ENCODE peak calls at places on chromosomes 11 and 22, in four cellular contexts. G is C1 segment of cervical spinal cord, L is Calu3, T is hypothalamus. U is an unnamed sample.

GRCh38 chr22:21568207-21569075 is 927 bp downstream of the UBE2L3 start:
- DNase-seq in G (no peak), L (peak), T (no peak), U (no peak)

GRCh38 chr22:31347251-31348008 is 1.3 kb upstream of the PATZ1 start:
- DNase-seq in G (peak), L (peak), T (peak), U (peak)

GRCh38 chr11:47161890-47162289 is 14.8 kb downstream of the ARFGAP2 start:
- DNase-seq in G (no peak), L (no peak), T (no peak), U (no peak)

GRCh38 chr11:10441652-10442503 is 13.2 kb upstream of the AMPD3 start:
- DNase-seq in G (no peak), L (no peak), T (no peak), U (no peak)

GRCh38 chr11:75400110-75400865 is 970 bp downstream of the RPS3 start:
- DNase-seq in G (peak), L (no peak), T (no peak), U (no peak)

GRCh38 chr11:27717377-27717776 is 17.1 kb upstream of the BDNF start:
- DNase-seq in G (no peak), L (no peak), T (no peak), U (peak)

GRCh38 chr22:35923026-35923425 is 105.6 kb downstream of the RBFOX2 start:
- DNase-seq in G (no peak), L (no peak), T (no peak), U (no peak)

GRCh38 chr22:46678003-46678657 is 57.9 kb downstream of the GRAMD4 start:
- DNase-seq in G (no peak), L (no peak), T (no peak), U (no peak)

GRCh38 chr22:44331881-44332714 is 19.3 kb upstream of the SHISAL1 start:
- DNase-seq in G (no peak), L (no peak), T (no peak), U (no peak)

GRCh38 chr22:44068422-44069191 is 44.5 kb downstream of the PARVB start:
- DNase-seq in G (peak), L (no peak), T (no peak), U (no peak)

GRCh38 chr11:113628912-113629311 is 77.2 kb downstream of the TMPRSS5 start:
- DNase-seq in G (no peak), L (no peak), T (no peak), U (peak)

GRCh38 chr11:70473873-70474690 is 75.8 kb downstream of the CTTN start:
- DNase-seq in G (no peak), L (no peak), T (no peak), U (no peak)

GRCh38 chr22:19193879-19194278 is 15.3 kb upstream of the SLC25A1 start:
- DNase-seq in G (no peak), L (no peak), T (no peak), U (no peak)

GRCh38 chr11:11588890-11589289 is 32.9 kb downstream of the GALNT18 start:
- DNase-seq in G (no peak), L (no peak), T (no peak), U (no peak)

GRCh38 chr22:24146791-24147353 is 34.4 kb upstream of the SUSD2 start:
- DNase-seq in G (no peak), L (no peak), T (no peak), U (no peak)

GRCh38 chr11:125591659-125592304 is 870 bp upstream of the STT3A start:
- DNase-seq in G (no peak), L (peak), T (no peak), U (no peak)

GRCh38 chr22:36258750-36259619 is 6.1 kb downstream of the APOL1 start:
- DNase-seq in G (no peak), L (no peak), T (no peak), U (no peak)

U was measured in cerebellum.